ENCODE peak calls at places on chromosomes 11 and 22, in five cellular contexts. H, Y, P, L and S are unnamed samples. For H3F3A, the result is how much of the 10 kb centered on the place peaks cover.

GRCh38 chr22:43931771-43932170 is 8.2 kb downstream of the PNPLA3 start:
- DNase-seq in Y (no peak), P (no peak), H (no peak), L (no peak), S (no peak)

GRCh38 chr11:121418625-121419114 is 33.4 kb upstream of the SORL1 start:
- DNase-seq in H (no peak), P (no peak), L (no peak), Y (no peak), S (no peak)

GRCh38 chr11:26490546-26490945 is 81.5 kb downstream of the MUC15 start:
- DNase-seq in L (no peak), H (no peak), Y (no peak), P (no peak), S (no peak)

GRCh38 chr22:27581688-27582087 is 219.9 kb downstream of the MN1 start:
- DNase-seq in H (no peak), Y (no peak), P (no peak), L (no peak), S (no peak)

GRCh38 chr11:20112291-20113146 is 47.8 kb downstream of the DBX1 start:
- DNase-seq in Y (no peak), P (peak), L (peak), H (no peak), S (peak)

GRCh38 chr11:6813651-6814050 is 14.2 kb upstream of the OR6A2 start:
- DNase-seq in L (no peak), H (peak), Y (no peak), P (no peak), S (no peak)

GRCh38 chr11:126345759-126346585 is 9.5 kb upstream of the ST3GAL4 start:
- DNase-seq in L (peak), Y (no peak), P (no peak), H (no peak), S (peak)

GRCh38 chr11:12275818-12276217 is 101.6 kb upstream of the PARVA start:
- DNase-seq in P (no peak), H (no peak), L (no peak), Y (no peak), S (no peak)

GRCh38 chr22:33328789-33329296 is 270.7 kb upstream of the SYN3 start:
- DNase-seq in Y (no peak), H (peak), P (no peak), L (peak), S (no peak)

GRCh38 chr11:34395916-34396555 is 38.2 kb upstream of the ABTB2 start:
- DNase-seq in P (no peak), H (no peak), L (peak), Y (no peak), S (peak)

GRCh38 chr11:67538306-67538705 is 15.1 kb upstream of the CABP2 start:
- DNase-seq in L (no peak), P (no peak), H (no peak), Y (no peak), S (no peak)

GRCh38 chr11:1778141-1778911 is 14.6 kb upstream of the CTSD start:
- DNase-seq in P (peak), H (no peak), Y (no peak), L (peak), S (peak)

GRCh38 chr11:129960216-129961214 is 42.1 kb downstream of the PRDM10 start:
- DNase-seq in Y (no peak), L (no peak), H (no peak), P (no peak), S (peak)

DNA sequence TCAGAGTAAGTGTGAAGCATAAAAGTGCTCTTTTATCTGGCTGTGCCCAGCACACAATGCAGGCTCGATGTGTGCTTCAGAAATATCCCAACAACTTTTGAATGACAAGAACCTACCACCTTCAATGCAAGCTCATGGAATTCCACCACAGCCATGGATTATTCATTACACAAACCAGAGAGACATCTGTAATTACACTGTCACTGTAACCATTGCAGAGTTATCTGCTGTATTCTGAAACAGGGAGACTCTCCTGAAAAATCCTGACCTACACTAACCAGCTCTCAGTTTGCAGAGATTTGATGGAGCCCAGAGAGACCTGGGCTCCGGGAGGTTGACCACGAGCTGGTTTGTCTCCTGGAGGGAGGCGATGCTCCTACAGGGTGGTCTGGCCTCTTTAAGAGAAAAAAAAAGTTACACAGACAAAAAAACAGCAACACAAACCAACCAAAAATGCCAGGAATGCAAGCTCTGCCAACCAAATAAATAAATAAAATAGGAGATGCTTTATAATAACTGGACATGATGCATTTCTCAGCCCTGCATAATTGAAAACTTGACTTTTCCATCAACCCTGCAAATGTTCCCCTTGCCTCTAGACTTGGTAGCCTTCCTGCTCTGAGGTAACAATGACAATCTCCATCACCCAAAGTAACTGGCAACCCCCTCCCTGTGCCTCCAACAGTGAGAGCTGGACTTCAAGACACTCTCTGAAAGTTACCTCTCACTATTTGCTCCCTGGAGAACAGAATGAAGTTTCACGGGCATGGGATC is 69.7 kb downstream of the ETS1 start:
- DNase-seq in L (no peak), Y (no peak), H (no peak), P (no peak), S (peak)
- H3F3A ChIP-seq in L (under half), Y (under half), H (under half), P (under half), S (under half)

DNA sequence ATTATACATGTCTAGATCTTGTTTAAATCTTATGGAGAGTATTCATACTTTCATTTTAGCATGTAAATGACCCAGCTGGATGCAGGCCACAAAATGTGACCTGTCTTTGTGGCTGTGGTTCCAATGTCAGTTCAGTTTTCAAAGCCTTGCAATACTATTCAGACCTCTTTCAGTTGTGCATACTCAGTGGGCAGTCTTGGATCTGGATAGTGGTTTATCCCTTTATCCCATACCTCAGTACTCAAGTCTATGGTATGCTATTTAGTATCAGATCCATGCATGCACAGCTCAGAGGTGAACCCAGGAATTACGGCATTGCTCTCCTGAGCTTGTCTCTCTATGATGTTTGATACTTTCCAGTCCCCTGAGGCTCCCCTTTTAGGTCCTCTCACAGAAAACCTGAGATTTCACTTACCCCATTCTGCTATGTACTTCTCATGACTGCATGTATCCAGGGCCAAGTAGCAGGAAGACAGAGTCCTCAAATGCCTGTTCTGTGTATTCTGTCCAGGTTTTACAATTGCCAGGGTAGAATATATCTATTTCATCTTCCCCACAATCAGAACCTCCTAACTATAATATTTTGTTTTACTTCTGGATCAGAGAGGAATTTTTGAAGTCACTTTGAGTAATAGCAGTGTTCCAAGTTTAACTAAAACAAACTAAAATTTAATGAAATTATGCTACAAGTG is 6.9 kb upstream of the P4HA3 start:
- DNase-seq in Y (no peak), H (no peak), L (no peak), P (no peak), S (peak)
- H3F3A ChIP-seq in Y (under half), H (under half), L (under half), P (half or more), S (under half)

GRCh38 chr11:65316979-65317786 is 2.5 kb downstream of the CDC42EP2 start:
- DNase-seq in L (peak), Y (peak), H (peak), P (no peak), S (peak)

GRCh38 chr11:65323813-65324212 is 9.1 kb downstream of the CDC42EP2 start:
- DNase-seq in P (no peak), L (no peak), Y (no peak), H (no peak), S (no peak)

GRCh38 chr11:65321828-65322495 is 7.3 kb downstream of the CDC42EP2 start:
- DNase-seq in H (no peak), Y (no peak), P (peak), L (no peak), S (no peak)

GRCh38 chr11:65320386-65321075 is 5.9 kb downstream of the CDC42EP2 start:
- DNase-seq in H (no peak), L (no peak), Y (no peak), P (no peak), S (no peak)

DNA sequence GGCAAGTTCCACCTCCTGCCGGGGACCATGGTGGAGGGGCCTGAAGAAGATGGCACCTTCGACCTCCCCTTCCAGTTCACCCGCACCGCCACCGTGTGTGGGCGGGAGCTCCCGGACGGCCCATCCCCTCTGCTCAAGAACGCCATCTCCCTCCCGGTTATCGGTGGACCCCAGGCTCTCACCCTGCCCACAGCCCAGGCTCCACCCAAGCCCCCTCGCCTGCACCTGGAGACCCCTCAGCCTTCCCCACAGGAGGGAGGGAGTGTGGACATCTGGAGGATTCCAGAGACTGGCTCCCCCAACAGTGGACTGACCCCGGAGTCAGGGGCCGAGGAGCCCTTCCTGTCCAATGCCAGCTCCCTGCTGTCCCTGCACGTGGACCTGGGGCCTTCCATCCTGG is 6.4 kb downstream of the CDC42EP2 start:
- DNase-seq in Y (no peak), L (no peak), H (no peak), P (no peak), S (no peak)
- H3F3A ChIP-seq in Y (under half), L (half or more), H (under half), P (under half), S (under half)

DNA sequence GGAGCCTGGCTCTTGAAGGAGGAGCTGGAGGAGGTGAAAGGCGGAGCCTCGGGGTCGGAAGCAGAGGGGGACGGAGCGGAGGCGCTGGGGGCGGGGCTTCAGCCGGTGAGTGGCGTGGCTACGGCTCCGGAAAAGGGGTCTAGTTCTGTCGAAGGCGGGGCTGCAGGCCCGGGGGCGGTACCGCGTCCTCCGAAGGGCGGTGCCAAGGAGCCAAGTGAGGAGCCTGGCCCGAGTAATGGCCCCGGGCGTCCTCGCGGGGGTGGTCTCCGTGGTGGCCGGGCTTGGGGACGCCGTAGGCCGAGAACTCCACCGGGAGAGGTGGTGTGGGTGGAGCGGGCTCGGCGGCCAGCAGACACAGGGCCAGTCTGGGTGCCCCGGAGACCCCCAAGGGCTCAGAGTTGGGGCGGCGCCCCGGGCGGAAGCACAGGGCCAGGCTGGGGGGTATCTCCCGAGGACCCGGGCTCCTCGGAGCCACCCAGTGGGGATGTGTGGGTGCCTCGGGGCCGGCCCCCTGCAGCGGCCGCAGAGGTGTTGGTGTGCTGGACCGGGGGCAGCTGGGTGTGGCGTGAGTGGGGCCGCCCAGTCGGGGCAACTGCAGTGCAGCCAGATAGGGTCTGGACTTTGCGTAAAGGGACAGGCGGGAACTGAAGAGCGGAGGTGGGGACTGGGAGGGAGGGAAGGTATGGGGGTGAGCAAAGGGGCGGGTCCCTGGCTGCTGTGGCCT is 697 bp downstream of the FKBP2 start:
- DNase-seq in L (peak), H (peak), Y (peak), P (peak), S (peak)
- H3F3A ChIP-seq in L (half or more), H (under half), Y (under half), P (under half), S (under half)

GRCh38 chr11:10798330-10798980 is 10.3 kb downstream of the EIF4G2 start:
- DNase-seq in P (no peak), H (no peak), Y (no peak), L (no peak), S (no peak)

GRCh38 chr11:10800292-10800691 is 8.4 kb downstream of the EIF4G2 start:
- DNase-seq in Y (no peak), L (no peak), H (no peak), P (no peak), S (no peak)

GRCh38 chr11:10796191-10796590 is 12.5 kb downstream of the EIF4G2 start:
- DNase-seq in Y (no peak), L (no peak), H (no peak), P (no peak), S (no peak)

GRCh38 chr11:10793470-10794255 is 15.1 kb downstream of the EIF4G2 start:
- DNase-seq in P (no peak), Y (no peak), H (no peak), L (no peak), S (peak)

DNA sequence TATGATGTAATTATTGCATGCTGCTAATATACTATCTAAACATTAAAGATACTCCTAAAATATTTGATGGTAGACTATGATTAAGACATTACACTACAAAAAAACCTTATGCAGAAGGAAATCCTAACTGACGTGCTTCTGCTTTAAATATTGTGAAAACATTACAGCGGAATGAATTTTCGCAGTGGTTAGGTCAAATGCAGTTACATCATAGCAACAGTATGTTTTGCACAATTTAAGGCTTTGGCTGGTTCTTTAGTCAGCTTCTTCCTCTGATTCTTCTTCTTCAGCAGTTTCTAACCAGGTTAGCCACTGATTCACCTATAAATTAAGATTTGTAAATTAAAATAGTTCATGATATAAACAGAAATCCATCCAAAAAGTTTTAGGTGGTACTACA is 11.2 kb downstream of the EIF4G2 start:
- DNase-seq in P (no peak), L (no peak), Y (no peak), H (no peak), S (no peak)
- H3F3A ChIP-seq in P (half or more), L (half or more), Y (half or more), H (half or more), S (under half)

GRCh38 chr11:71145988-71146824 is 106.2 kb downstream of the SHANK2 start:
- DNase-seq in H (no peak), L (no peak), P (no peak), Y (no peak), S (no peak)

GRCh38 chr11:71144010-71144409 is 108.4 kb downstream of the SHANK2 start:
- DNase-seq in P (no peak), Y (no peak), L (no peak), H (no peak), S (no peak)

GRCh38 chr11:71144736-71145135 is 107.6 kb downstream of the SHANK2 start:
- DNase-seq in Y (no peak), P (no peak), H (no peak), L (no peak), S (no peak)

GRCh38 chr11:71146846-71147245 is 105.5 kb downstream of the SHANK2 start:
- DNase-seq in L (no peak), Y (no peak), P (no peak), H (no peak), S (no peak)

GRCh38 chr11:71145368-71145767 is 107.0 kb downstream of the SHANK2 start:
- DNase-seq in P (no peak), H (no peak), L (no peak), Y (no peak), S (no peak)
- H3F3A ChIP-seq in P (under half), H (under half), L (under half), Y (under half), S (under half)

DNA sequence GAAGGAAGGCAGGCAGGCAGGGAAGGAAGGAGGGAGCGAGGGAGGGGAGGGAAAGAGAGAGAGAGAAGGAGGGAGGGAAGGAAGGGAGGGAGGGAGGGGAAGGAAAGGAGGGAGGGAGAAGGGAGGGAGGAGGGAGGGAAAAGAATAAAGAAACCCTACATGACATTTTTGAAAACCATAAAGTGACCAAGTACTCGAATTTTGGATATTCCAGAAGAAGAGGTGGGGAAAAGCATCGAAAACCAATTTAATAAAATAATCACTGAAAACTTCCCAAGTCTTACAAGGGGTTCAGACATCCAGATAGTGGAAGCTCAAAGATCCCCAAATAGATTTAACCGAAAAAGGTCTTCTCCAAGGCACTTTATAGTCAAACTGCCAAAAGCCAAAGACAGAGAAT is 11.7 kb downstream of the GDPD4 start:
- DNase-seq in H (no peak), Y (no peak), L (no peak), P (no peak), S (no peak)
- H3F3A ChIP-seq in H (under half), Y (under half), L (under half), P (under half), S (under half)

GRCh38 chr11:65493367-65494176 is 5.3 kb upstream of the MALAT1 start:
- DNase-seq in P (no peak), H (peak), Y (peak), L (peak), S (peak)
- H3F3A ChIP-seq in P (half or more), H (under half), Y (half or more), L (half or more), S (under half)

GRCh38 chr11:131754671-131755070 is 384.3 kb downstream of the NTM start:
- DNase-seq in P (no peak), H (no peak), L (no peak), Y (no peak), S (peak)
- H3F3A ChIP-seq in P (under half), H (under half), L (under half), Y (under half), S (under half)

DNA sequence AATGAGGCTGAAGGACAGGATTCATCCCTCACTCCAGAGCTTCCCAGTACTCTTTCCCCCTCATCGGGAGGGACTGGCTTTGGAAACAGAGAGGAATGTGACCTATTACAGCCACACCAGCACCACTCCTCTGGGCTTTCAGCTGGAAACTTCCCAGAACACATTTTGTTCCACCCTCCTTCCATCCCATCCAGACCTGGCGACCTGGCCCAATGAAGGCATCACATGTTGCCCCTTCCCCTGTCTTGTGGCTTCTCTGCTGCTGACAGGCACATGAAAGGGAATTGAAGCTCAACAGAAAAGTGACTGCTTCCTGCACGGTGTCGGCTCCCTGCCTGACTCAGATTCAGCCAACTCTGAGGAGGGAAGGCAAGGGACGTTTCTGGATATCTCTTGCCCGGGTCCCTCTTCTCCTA is 19.1 kb downstream of the IRAG1 start:
- DNase-seq in Y (no peak), H (no peak), L (no peak), P (no peak), S (no peak)
- H3F3A ChIP-seq in Y (under half), H (under half), L (under half), P (under half), S (under half)